ENCODE peak calls at places on chromosomes 16 and 17, in ten cellular contexts. T is fibroblast of pulmonary artery, V is tibial nerve, P is upper lobe of right lung, S is mammary epithelial cell, W is A549, C is heart left ventricle, U is gastrocnemius medialis, Y is RWPE2, G is kidney epithelial cell. L is an unnamed sample.

GRCh38 chr17:7750321-7750821 is 32.8 kb downstream of the DNAH2 start:
- DNase-seq in V (no peak), U (no peak), T (peak; percentile 81), G (peak; percentile 69), S (peak; percentile 65), W (no peak), P (no peak), Y (no peak), C (no peak), L (peak; percentile 87)

GRCh38 chr17:7740481-7741001 is 23.0 kb downstream of the DNAH2 start:
- DNase-seq in V (no peak), P (peak; percentile 64), S (no peak), W (no peak), Y (no peak), G (no peak), C (no peak), T (no peak), U (no peak), L (no peak)

GRCh38 chr17:40806131-40806530 is 6.4 kb upstream of the KRT28 start:
- DNase-seq in G (no peak), V (no peak), P (no peak), Y (no peak), T (peak; percentile 8), C (no peak), S (no peak), W (no peak), U (no peak), L (no peak)

GRCh38 chr16:14056970-14057369 is 14.1 kb upstream of the MRTFB start:
- DNase-seq in T (peak; percentile 70), V (no peak), C (no peak), S (no peak), Y (no peak), W (no peak), G (no peak), U (no peak), P (no peak), L (peak; percentile 87)

GRCh38 chr16:89210904-89211515 is 6.5 kb upstream of the ZNF778 start:
- DNase-seq in G (no peak), C (no peak), S (no peak), U (no peak), Y (no peak), P (no peak), V (no peak), W (no peak), T (no peak), L (no peak)

GRCh38 chr16:74522160-74522559 is 84.8 kb downstream of the GLG1 start:
- DNase-seq in Y (no peak), T (peak; percentile 9), V (no peak), W (no peak), P (no peak), C (no peak), S (no peak), G (no peak), U (no peak), L (no peak)

GRCh38 chr17:77072670-77073069 is 68.1 kb upstream of the SEC14L1 start:
- DNase-seq in U (no peak), W (no peak), P (no peak), S (no peak), T (no peak), V (no peak), Y (no peak), C (no peak), G (no peak), L (no peak)

GRCh38 chr16:1662543-1662942 is 15.5 kb upstream of the JPT2 start:
- DNase-seq in S (no peak), P (no peak), Y (peak; percentile 58), U (no peak), V (no peak), C (no peak), W (no peak), T (no peak), G (no peak), L (no peak)

GRCh38 chr17:77745702-77746101 is 212.8 kb upstream of the TNRC6C start:
- DNase-seq in S (no peak), P (no peak), G (no peak), V (no peak), C (no peak), W (no peak), Y (no peak), T (no peak), U (no peak), L (no peak)

GRCh38 chr16:2147981-2148671 is at the start of gene RAB26:
- DNase-seq in S (peak; percentile 70), C (peak; percentile 86), V (no peak), T (peak; percentile 48), U (peak; percentile 94), P (peak; percentile 93), Y (peak; percentile 84), W (peak; percentile 84), G (no peak), L (peak; percentile 72)

GRCh38 chr16:8589293-8590160 is 784 bp downstream of the TMEM114 start:
- DNase-seq in C (no peak), G (no peak), S (no peak), W (no peak), P (no peak), Y (no peak), V (no peak), U (no peak), T (no peak), L (no peak)
- H3K4me3 ChIP-seq in C (peak overlapping the region; percentile 19), G (no peak overlapping the region), S (peak overlapping the region; percentile 2), W (no peak overlapping the region), P (no peak overlapping the region), Y (peak overlapping the region; percentile 14), V (peak overlapping the region; percentile 1), U (no peak overlapping the region), T (no peak overlapping the region), L (no peak overlapping the region)

DNA sequence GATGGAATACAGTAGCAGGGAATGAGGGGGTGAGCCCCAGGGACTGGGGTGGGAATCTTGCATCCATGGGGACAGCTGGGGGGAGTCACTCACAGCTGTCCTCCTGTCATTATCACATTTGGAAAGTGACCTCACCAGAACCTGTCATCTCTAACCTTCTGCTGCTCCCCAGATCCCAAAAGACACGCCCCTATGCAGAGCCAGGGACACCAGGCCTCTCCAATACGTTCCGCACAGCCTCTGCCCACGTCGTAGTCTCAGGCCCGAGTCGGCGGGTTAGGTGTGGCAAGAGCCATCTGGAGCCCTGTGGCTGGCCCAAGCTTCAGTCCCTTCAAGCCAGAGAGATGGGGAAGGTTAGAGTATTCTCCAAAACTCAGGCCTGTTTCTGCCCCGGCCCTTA is 214.3 kb downstream of the ENGASE start:
- DNase-seq in C (no peak), G (no peak), U (no peak), W (no peak), V (no peak), S (no peak), Y (peak; percentile 61), T (no peak), P (no peak), L (no peak)
- TF ChIP-seq CTCF in C (no peak), G (no peak), U (no peak), W (no peak), V (no peak), S (no peak), Y (no peak), T (no peak), P (no peak), L (no peak)

DNA sequence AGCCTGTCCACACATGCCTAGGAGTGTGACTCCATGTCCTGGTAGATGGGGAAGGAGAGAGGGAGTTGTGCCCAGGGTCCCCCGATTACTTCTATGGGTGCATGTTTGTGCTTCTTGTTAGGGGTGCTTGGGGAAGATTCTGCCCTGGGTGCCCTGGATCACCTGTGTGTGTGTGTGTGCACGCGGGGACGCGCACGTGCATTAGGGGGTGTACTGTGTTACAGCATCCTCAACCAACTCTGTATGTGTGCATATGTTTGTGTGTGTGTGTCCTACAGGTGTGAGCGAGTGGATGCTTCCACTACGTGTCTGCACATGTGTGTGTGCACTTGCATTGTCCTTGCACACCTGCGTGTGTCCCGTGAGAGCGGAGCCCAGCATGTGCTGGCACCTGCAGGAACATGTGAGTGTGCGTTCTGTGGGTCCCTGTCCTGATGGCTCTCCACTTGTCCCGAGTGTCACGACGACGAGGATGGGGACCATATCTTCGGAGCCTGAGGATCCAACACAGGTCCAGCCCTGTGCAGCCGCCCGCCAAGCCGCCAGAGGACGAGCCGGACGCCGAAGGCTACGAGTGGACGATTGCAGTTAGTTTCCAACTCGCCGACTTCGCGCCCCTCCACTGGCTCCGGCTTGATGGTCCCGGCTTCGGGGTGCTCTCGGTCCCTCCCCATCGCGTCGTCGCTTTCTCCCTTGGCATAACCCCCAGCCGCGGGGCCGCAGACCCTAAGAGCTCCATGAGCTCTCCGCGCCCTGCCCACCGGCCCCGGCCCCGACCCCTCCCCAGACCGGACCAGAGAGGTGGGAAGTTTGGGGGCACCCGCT is 6.0 kb upstream of the TBC1D3B start:
- DNase-seq in W (no peak), Y (peak; percentile 64), T (peak; percentile 9), P (peak; percentile 66), V (no peak), S (no peak), C (no peak), U (no peak), G (no peak), L (no peak)
- H3K4me3 ChIP-seq in W (peak overlapping the region; percentile 62), Y (peak overlapping the region; percentile 40), T (peak overlapping the region; percentile 54), P (peak overlapping the region; percentile 60), V (peak overlapping the region; percentile 38), S (peak overlapping the region; percentile 59), C (peak overlapping the region; percentile 36), U (peak overlapping the region; percentile 19), G (peak overlapping the region; percentile 37), L (peak overlapping the region; percentile 76)

GRCh38 chr17:44774271-44775135 is 15.7 kb downstream of the ADAM11 start:
- DNase-seq in W (peak; percentile 89), T (peak; percentile 74), V (peak; percentile 94), P (peak; percentile 94), U (peak; percentile 75), G (no peak), S (peak; percentile 73), C (peak; percentile 85), Y (peak; percentile 88), L (peak; percentile 77)

GRCh38 chr17:44776628-44777393 is 18.0 kb downstream of the ADAM11 start:
- DNase-seq in S (no peak), G (no peak), C (no peak), T (no peak), U (no peak), P (no peak), V (no peak), Y (no peak), W (no peak), L (no peak)

GRCh38 chr17:44775838-44776621 is 17.2 kb downstream of the ADAM11 start:
- DNase-seq in V (peak; percentile 94), S (no peak), G (no peak), Y (no peak), C (no peak), P (peak; percentile 97), W (no peak), U (no peak), T (no peak), L (no peak)

GRCh38 chr17:44773140-44773539 is 14.4 kb downstream of the ADAM11 start:
- DNase-seq in S (no peak), G (no peak), P (no peak), W (no peak), T (no peak), C (no peak), U (no peak), Y (no peak), V (no peak), L (no peak)

DNA sequence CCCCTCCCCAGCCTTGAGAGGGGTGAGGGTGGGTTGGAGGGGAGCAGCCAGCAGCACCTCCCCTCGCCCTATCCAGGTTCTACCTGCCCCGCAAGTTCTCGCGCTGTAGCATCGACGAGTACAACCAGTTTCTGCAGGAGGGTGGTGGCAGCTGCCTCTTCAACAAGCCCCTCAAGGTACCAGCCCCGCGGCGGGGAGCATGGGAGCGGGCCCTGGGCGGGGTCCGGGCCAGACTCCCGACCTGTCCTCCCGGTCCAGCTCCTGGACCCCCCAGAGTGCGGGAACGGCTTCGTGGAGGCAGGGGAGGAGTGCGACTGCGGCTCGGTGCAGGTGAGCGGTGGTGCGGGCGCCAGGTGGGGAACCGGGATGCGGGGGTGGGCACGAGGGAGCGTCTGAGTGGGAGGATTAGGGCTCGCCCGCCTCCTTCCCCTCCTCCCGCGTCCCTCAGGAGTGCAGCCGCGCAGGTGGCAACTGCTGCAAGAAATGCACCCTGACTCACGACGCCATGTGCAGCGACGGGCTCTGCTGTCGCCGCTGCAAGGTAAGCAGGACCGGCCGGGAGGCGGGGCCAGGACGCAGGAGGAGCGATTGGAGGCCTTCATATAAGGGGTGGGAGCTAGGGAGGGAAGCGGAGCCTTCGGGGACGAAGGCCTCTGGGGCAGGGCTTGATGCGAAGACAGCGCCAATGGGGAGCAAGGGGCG is 16.5 kb downstream of the ADAM11 start:
- DNase-seq in Y (peak; percentile 99), C (peak; percentile 96), G (peak; percentile 95), W (peak; percentile 99), V (no peak), U (peak; percentile 90), T (peak; percentile 98), P (no peak), S (peak; percentile 98), L (peak; percentile 98)
- TF ChIP-seq CTCF in Y (peak; percentile 87), C (no peak), G (no peak), W (peak; percentile 34), V (no peak), U (no peak), T (no peak), P (peak; percentile 3), S (no peak), L (no peak)